ENCODE peak calls at places on chromosomes 12 and 14, in ten cellular contexts. F, C, I, T, G, U, R, Q, X and D are unnamed samples. For H3K27me3, the result is how much of the 10 kb centered on the place peaks cover.

GRCh38 chr12:32183646-32184045 is 77.0 kb downstream of the BICD1 start:
- DNase-seq in F (no peak), C (peak), I (no peak), T (no peak), G (no peak), U (no peak), R (no peak), Q (no peak), X (no peak), D (no peak)

GRCh38 chr12:64240781-64241180 is 18.7 kb upstream of the KICS2 start:
- DNase-seq in F (no peak), C (no peak), I (no peak), T (no peak), G (no peak), U (no peak), R (no peak), Q (no peak), X (no peak), D (peak)

GRCh38 chr12:103771466-103771865 is 69.6 kb downstream of the NT5DC3 start:
- DNase-seq in F (peak), C (peak), I (peak), T (peak), G (peak), U (no peak), R (no peak), Q (no peak), X (no peak), D (peak)

GRCh38 chr12:119685375-119685774 is 17.4 kb downstream of the PRKAB1 start:
- DNase-seq in F (no peak), C (no peak), I (no peak), T (no peak), G (no peak), U (no peak), R (no peak), Q (no peak), X (no peak), D (no peak)

GRCh38 chr14:53963491-53964227 is 7.0 kb upstream of the BMP4 start:
- DNase-seq in F (peak), C (peak), I (peak), T (peak), G (no peak), U (peak), R (peak), Q (peak), X (no peak), D (peak)

GRCh38 chr12:98379106-98379505 is 136.3 kb upstream of the TMPO start:
- DNase-seq in F (no peak), C (no peak), I (no peak), T (no peak), G (no peak), U (no peak), R (no peak), Q (no peak), X (no peak), D (no peak)

GRCh38 chr14:102554835-102555819 is 37.3 kb upstream of the RCOR1 start:
- DNase-seq in F (no peak), C (peak), I (peak), T (peak), G (peak), U (no peak), R (peak), Q (peak), X (peak), D (peak)

GRCh38 chr12:14191612-14192011 is 173.9 kb upstream of the ATF7IP start:
- DNase-seq in F (no peak), C (no peak), I (no peak), T (no peak), G (no peak), U (no peak), R (no peak), Q (no peak), X (no peak), D (no peak)

GRCh38 chr12:26156201-26156871 is 31.5 kb upstream of the BHLHE41 start:
- DNase-seq in F (no peak), C (no peak), I (no peak), T (no peak), G (no peak), U (no peak), R (no peak), Q (no peak), X (no peak), D (no peak)

GRCh38 chr14:72543325-72543724 is 350.6 kb downstream of the DPF3 start:
- DNase-seq in F (no peak), C (no peak), I (no peak), T (no peak), G (no peak), U (no peak), R (no peak), Q (no peak), X (no peak), D (peak)

GRCh38 chr14:92832137-92832700 is 38.1 kb downstream of the GOLGA5 start:
- DNase-seq in F (no peak), C (no peak), I (no peak), T (no peak), G (no peak), U (no peak), R (no peak), Q (no peak), X (no peak), D (no peak)

GRCh38 chr14:72471346-72471745 is 422.6 kb downstream of the DPF3 start:
- DNase-seq in F (no peak), C (no peak), I (no peak), T (no peak), G (no peak), U (no peak), R (no peak), Q (no peak), X (no peak), D (no peak)

GRCh38 chr14:24436355-24437019 is 6.1 kb downstream of the SDR39U1 start:
- DNase-seq in F (peak), C (peak), I (no peak), T (peak), G (peak), U (no peak), R (peak), Q (peak), X (peak), D (peak)

GRCh38 chr12:56629459-56630179 is 507 bp downstream of the BAZ2A start:
- DNase-seq in F (no peak), C (peak), I (peak), T (peak), G (peak), U (peak), R (peak), Q (peak), X (peak), D (peak)

GRCh38 chr12:72093930-72094329 is 155.3 kb downstream of the TPH2 start:
- DNase-seq in F (no peak), C (no peak), I (no peak), T (peak), G (no peak), U (no peak), R (no peak), Q (no peak), X (no peak), D (no peak)

GRCh38 chr12:92085040-92085439 is 60.6 kb downstream of the BTG1 start:
- DNase-seq in F (no peak), C (no peak), I (no peak), T (no peak), G (no peak), U (no peak), R (no peak), Q (no peak), X (no peak), D (no peak)

GRCh38 chr12:6925543-6926279 is 2.0 kb upstream of the ATN1 start:
- DNase-seq in F (peak), C (peak), I (peak), T (peak), G (peak), U (peak), R (peak), Q (no peak), X (no peak), D (peak)

DNA sequence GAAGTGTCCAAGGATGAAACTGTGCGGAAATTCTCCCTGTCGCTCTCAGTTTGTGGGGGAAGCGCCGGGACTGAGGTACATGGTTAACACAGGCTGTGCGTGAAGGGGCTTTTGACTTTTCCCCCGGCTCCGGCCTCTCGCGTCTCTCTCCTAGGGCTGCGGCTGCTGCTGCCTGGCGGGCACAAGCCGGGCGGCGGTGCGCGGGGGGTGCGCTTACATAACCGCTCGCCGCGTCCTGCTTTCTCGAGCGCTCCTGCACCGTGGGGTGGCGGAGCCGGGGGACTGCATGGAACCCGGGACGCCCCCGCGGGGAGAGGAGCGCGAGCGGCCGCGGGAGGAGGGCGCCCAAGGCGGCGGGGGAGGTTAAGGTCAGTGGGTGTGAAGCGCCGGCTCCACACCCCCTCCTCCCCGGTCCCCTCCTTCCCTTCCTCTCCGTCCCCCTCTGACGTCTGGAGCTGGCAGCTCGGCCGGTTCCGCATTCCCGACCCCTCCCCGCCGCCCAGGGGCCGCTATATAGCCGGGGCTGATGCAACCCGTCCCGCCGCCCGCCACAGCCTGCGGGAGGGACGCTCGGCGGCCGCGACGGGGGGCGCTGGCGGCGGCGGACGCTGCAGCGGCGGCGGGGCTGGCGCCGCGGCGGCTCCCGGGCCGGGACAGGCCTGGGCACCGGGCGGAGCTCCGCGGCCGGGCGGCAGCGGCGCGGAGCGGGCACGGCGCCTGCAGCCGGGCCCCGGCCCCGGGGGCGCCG is at the start of gene JDP2:
- DNase-seq in F (peak), C (peak), I (peak), T (peak), G (peak), U (peak), R (peak), Q (peak), X (no peak), D (peak)
- H3K27me3 ChIP-seq in F (under half), C (under half), I (under half), T (under half), G (under half), U (under half), R (under half), Q (under half), X (under half), D (under half)

GRCh38 chr12:124686885-124687694 is 119.7 kb upstream of the NCOR2 start:
- DNase-seq in F (no peak), C (no peak), I (no peak), T (no peak), G (no peak), U (no peak), R (no peak), Q (no peak), X (no peak), D (no peak)

GRCh38 chr12:124687695-124688301 is 120.4 kb upstream of the NCOR2 start:
- DNase-seq in F (no peak), C (no peak), I (peak), T (no peak), G (no peak), U (peak), R (peak), Q (no peak), X (no peak), D (no peak)

GRCh38 chr12:124686001-124686884 is 118.8 kb upstream of the NCOR2 start:
- DNase-seq in F (peak), C (no peak), I (no peak), T (no peak), G (no peak), U (no peak), R (no peak), Q (no peak), X (no peak), D (peak)

GRCh38 chr12:124689585-124689984 is 122.2 kb upstream of the NCOR2 start:
- DNase-seq in F (no peak), C (no peak), I (no peak), T (no peak), G (no peak), U (no peak), R (no peak), Q (no peak), X (no peak), D (no peak)

GRCh38 chr12:124688356-124688992 is 121.1 kb upstream of the NCOR2 start:
- DNase-seq in F (peak), C (no peak), I (no peak), T (no peak), G (no peak), U (no peak), R (no peak), Q (no peak), X (no peak), D (no peak)
- H3K27me3 ChIP-seq in F (under half), C (under half), I (under half), T (under half), G (under half), U (under half), R (under half), Q (under half), X (under half), D (under half)

GRCh38 chr12:57844725-57845477 is 1.6 kb downstream of the CTDSP2 start:
- DNase-seq in F (peak), C (peak), I (peak), T (peak), G (peak), U (peak), R (peak), Q (no peak), X (no peak), D (peak)

GRCh38 chr12:57845478-57846284 is 848 bp downstream of the CTDSP2 start:
- DNase-seq in F (no peak), C (peak), I (peak), T (peak), G (peak), U (peak), R (peak), Q (peak), X (peak), D (peak)

GRCh38 chr12:57848208-57848607 is 1.7 kb upstream of the CTDSP2 start:
- DNase-seq in F (no peak), C (no peak), I (no peak), T (no peak), G (no peak), U (no peak), R (no peak), Q (no peak), X (no peak), D (no peak)

GRCh38 chr12:57846285-57846576 is 298 bp downstream of the CTDSP2 start:
- DNase-seq in F (no peak), C (no peak), I (no peak), T (no peak), G (no peak), U (no peak), R (no peak), Q (peak), X (no peak), D (no peak)

GRCh38 chr12:57846577-57847319 is at the start of gene CTDSP2:
- DNase-seq in F (peak), C (peak), I (peak), T (peak), G (peak), U (peak), R (peak), Q (peak), X (peak), D (peak)
- H3K27me3 ChIP-seq in F (under half), C (under half), I (under half), T (under half), G (under half), U (under half), R (under half), Q (under half), X (under half), D (under half)

GRCh38 chr12:53811606-53812005 is 59.8 kb upstream of the CISTR start:
- DNase-seq in F (no peak), C (peak), I (no peak), T (no peak), G (no peak), U (no peak), R (no peak), Q (no peak), X (no peak), D (no peak)
- H3K27me3 ChIP-seq in F (under half), C (under half), I (under half), T (under half), G (under half), U (under half), R (under half), Q (under half), X (under half), D (half or more)

GRCh38 chr14:98994571-98994970 is 277.4 kb downstream of the BCL11B start:
- DNase-seq in F (no peak), C (no peak), I (no peak), T (no peak), G (no peak), U (no peak), R (no peak), Q (peak), X (no peak), D (no peak)
- H3K27me3 ChIP-seq in F (under half), C (under half), I (under half), T (under half), G (under half), U (under half), R (under half), Q (under half), X (under half), D (under half)

GRCh38 chr12:57735198-57735855 is 3.2 kb downstream of the AGAP2 start:
- DNase-seq in F (no peak), C (peak), I (no peak), T (no peak), G (peak), U (no peak), R (peak), Q (no peak), X (no peak), D (no peak)
- H3K27me3 ChIP-seq in F (half or more), C (half or more), I (half or more), T (under half), G (under half), U (under half), R (under half), Q (under half), X (under half), D (half or more)

DNA sequence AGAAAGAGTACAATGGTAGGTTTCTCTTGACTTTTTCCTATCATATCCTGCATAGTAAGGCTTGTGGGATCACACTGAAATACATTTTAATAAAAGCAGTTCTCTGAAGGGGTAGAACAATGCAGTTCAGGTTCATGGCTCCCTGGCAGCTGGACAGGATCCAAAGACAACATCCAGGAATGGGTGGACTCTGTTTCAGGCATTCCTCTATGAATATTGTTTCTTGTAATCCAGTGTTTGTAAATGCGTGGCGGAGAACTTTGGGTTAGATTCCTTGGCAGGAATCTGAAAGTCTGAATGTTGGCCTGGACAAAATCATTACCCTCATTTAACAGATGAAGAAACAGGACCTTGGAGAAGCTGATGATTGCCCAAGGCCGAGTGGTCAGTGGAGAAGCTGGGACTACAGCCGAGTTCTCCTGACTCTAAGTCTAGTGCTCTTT is 43.5 kb downstream of the SYNE2 start:
- DNase-seq in F (peak), C (no peak), I (peak), T (peak), G (peak), U (peak), R (peak), Q (no peak), X (no peak), D (peak)
- H3K27me3 ChIP-seq in F (under half), C (under half), I (under half), T (under half), G (under half), U (under half), R (under half), Q (under half), X (under half), D (under half)